ENCODE peak calls at places on chromosomes 4 and X, in eight cellular contexts. G is fibroblast of pulmonary artery; D is HFFc6; U is hepatocyte; V is omental fat pad; J is neural progenitor cell; E is PC-3; L is CD8-positive, alpha-beta T cell. M is an unnamed sample.

GRCh38 chr4:128516568-128516967 is 229.0 kb upstream of the PGRMC2 start:
- DNase-seq in G (peak), D (peak), U (peak), V (no peak), J (no peak), E (no peak), L (no peak), M (peak)

GRCh38 chr4:52712991-52713275 is 38.3 kb downstream of the ERVMER34-1 start:
- DNase-seq in G (no peak), D (no peak), U (no peak), V (peak), J (no peak), E (no peak), L (no peak), M (no peak)

GRCh38 chrX:96211953-96212352 is 472.7 kb upstream of the DIAPH2 start:
- DNase-seq in G (no peak), D (no peak), U (no peak), V (no peak), J (no peak), E (no peak), L (no peak), M (no peak)

GRCh38 chr4:41050840-41051775 is 163.2 kb downstream of the APBB2 start:
- DNase-seq in G (no peak), D (no peak), U (no peak), V (no peak), J (no peak), E (no peak), L (no peak), M (no peak)

GRCh38 chr4:40192286-40193017 is 4.4 kb upstream of the RHOH start:
- DNase-seq in G (no peak), D (no peak), U (no peak), V (no peak), J (no peak), E (no peak), L (no peak), M (no peak)

GRCh38 chr4:15479089-15479912 is 9.6 kb downstream of the CC2D2A start:
- DNase-seq in G (peak), D (peak), U (peak), V (no peak), J (peak), E (peak), L (no peak), M (peak)

GRCh38 chrX:45850775-45851433 is 650.2 kb upstream of the DIPK2B start:
- DNase-seq in G (peak), D (no peak), U (peak), V (no peak), J (peak), E (peak), L (peak), M (no peak)

GRCh38 chr4:53532521-53532920 is 58.8 kb downstream of the LNX1 start:
- DNase-seq in G (peak), D (peak), U (no peak), V (no peak), J (no peak), E (no peak), L (no peak), M (no peak)

GRCh38 chr4:4248036-4248884 is at the start of gene TMEM128:
- DNase-seq in G (peak), D (peak), U (peak), V (peak), J (peak), E (peak), L (peak), M (peak)
- TF ChIP-seq CTCF in G (peak), D (peak), U (peak), V (no peak), J (peak), E (no peak), L (no peak), M (no peak)

DNA sequence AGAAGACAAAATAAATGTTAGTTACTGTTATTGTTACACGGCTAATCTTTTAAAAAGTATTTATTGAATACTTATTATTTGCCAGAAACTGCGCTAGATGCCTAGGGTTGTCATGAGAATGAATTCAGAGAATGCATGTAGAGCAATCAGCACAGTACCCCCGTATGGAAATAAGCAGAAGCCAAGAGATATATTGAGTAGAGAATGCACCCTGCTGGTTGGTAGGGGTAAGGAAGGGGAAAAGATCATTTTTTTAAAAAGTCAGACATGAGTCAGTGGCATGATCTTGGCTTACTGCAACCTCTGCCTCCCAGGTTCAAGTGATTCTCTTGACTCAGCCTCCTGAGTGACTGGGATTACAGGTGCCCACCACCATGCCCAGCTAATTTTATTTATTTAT is 13.1 kb upstream of the DRP2 start:
- DNase-seq in G (peak), D (peak), U (peak), V (no peak), J (peak), E (peak), L (no peak), M (peak)
- TF ChIP-seq CTCF in G (peak), D (peak), U (peak), V (no peak), J (peak), E (peak), L (no peak), M (peak)

DNA sequence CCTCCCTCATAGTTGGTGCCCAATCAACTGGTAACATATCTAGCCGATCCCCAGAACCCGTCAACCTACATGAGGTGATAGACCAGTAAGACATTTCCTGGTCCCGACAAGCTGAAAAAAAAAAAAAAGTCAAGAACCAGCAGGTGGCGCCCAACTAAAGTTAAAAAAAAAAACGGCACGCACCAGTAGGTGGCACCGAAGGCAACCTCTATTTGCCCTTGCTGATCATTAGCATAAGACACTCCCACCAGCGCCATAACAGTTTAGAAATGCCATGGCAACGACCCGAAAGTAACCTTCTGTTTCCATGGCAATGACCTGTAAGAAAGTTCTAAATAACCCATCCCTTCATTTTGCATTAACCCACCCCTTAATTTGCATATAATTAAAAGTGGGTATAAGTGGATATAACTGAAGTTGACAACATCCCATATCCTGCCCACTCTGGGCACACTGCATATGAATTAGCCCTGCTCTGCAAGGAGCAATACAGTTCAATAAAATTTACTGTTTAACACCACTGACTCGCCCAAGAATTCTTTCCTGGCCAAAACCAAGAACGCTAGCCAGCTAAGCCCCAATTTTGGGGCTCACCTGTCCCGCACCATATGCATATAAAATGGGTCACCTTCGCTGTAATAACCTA is 83.9 kb upstream of the SPANXB1 start:
- DNase-seq in G (peak), D (peak), U (peak), V (no peak), J (peak), E (peak), L (no peak), M (peak)
- TF ChIP-seq CTCF in G (peak), D (peak), U (peak), V (no peak), J (peak), E (peak), L (no peak), M (peak)

GRCh38 chr4:153117554-153117953 is 86.7 kb upstream of the TRIM2 start:
- DNase-seq in G (no peak), D (no peak), U (no peak), V (no peak), J (no peak), E (no peak), L (no peak), M (no peak)

GRCh38 chr4:153119626-153120025 is 84.6 kb upstream of the TRIM2 start:
- DNase-seq in G (no peak), D (no peak), U (no peak), V (no peak), J (no peak), E (no peak), L (no peak), M (no peak)

GRCh38 chr4:153116801-153117200 is 87.4 kb upstream of the TRIM2 start:
- DNase-seq in G (no peak), D (no peak), U (no peak), V (no peak), J (no peak), E (no peak), L (no peak), M (no peak)

GRCh38 chr4:153122855-153123254 is 81.4 kb upstream of the TRIM2 start:
- DNase-seq in G (no peak), D (no peak), U (no peak), V (no peak), J (no peak), E (no peak), L (no peak), M (no peak)

GRCh38 chr4:153120235-153120634 is 84.0 kb upstream of the TRIM2 start:
- DNase-seq in G (no peak), D (no peak), U (no peak), V (no peak), J (no peak), E (no peak), L (no peak), M (no peak)
- TF ChIP-seq CTCF in G (no peak), D (no peak), U (no peak), V (no peak), J (no peak), E (no peak), L (no peak), M (no peak)

DNA sequence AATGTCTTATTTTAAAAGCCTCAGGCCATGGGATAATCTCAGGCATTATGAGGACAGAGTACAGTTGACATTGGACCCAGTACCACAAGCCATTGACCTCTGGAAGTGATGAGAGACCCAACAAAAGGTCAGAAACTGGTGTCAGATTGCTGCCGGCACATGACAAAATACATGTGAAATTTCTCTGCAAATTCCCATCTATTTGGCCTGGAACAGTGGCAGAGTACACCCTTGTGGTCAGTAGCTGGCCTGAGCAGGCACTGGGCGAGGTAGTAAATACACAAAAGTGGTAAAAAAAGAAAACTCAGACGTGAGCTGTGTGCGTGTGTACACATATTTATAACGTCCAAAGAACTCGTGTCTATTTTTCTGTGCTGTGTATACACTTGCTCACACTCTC is 155.5 kb downstream of the DHX15 start:
- DNase-seq in G (no peak), D (no peak), U (no peak), V (no peak), J (no peak), E (no peak), L (no peak), M (no peak)
- TF ChIP-seq CTCF in G (no peak), D (no peak), U (peak), V (no peak), J (peak), E (no peak), L (no peak), M (no peak)

DNA sequence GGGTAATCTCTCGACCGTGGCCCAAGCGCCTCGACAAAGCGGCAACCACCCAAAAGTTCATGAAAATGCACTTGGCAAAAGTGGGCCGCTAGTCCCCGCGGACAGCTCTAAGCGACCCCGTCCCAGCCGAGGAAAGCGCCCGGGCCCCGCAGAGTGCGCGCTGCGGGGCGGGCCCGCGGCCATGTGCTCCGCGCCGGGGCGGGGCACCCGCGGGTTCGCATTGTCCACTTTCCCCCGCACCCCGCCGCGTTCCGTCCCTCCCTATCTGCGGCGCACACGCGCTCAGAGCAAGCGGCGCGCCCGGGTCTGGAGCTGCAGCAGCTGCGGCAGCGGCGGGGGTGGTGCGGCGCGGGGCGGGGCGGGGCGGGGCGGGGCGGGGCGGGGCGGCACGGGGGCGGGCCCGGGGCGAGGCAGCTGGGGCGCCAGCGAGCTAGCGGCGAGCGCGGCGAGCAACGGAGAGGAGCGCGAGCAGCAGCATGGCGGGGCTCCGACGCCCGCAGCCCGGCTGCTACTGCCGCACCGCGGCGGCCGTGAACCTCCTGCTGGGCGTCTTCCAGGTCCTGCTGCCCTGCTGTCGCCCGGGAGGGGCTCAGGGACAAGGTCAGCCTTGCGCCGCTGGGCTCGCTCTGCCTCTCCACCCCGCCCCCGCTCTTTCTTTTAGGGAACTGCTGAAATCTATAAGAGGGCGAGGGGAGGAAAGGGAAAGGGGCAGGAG is at the start of gene TMEM131L:
- DNase-seq in G (peak), D (peak), U (peak), V (no peak), J (peak), E (peak), L (peak), M (no peak)
- TF ChIP-seq CTCF in G (no peak), D (peak), U (peak), V (no peak), J (peak), E (no peak), L (peak), M (no peak)

DNA sequence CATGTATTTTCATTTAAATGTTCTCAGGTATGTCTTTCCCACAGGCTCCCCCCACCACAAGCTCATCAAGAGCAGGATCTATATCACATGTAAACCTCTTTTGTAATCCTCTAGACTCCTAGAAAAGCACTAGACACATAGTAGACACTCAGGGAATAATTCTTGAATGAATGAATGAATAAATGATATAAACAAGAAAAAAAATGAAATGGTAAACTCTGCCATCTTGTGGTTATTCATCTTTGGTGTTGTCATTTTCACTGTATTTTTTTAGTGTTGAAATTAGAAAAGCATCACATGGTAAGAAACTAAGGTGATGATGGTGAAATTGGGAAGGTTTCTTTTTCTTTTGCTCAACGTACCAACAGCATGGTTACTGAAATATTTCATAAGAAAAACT is 34.2 kb upstream of the C1GALT1C1 start:
- DNase-seq in G (peak), D (no peak), U (no peak), V (no peak), J (no peak), E (peak), L (no peak), M (no peak)
- TF ChIP-seq CTCF in G (peak), D (peak), U (peak), V (no peak), J (peak), E (peak), L (peak), M (no peak)

GRCh38 chrX:47637546-47638195 is 7.9 kb upstream of the CFP start:
- DNase-seq in G (no peak), D (no peak), U (no peak), V (no peak), J (peak), E (no peak), L (no peak), M (no peak)
- TF ChIP-seq CTCF in G (no peak), D (peak), U (no peak), V (no peak), J (no peak), E (no peak), L (no peak), M (no peak)

GRCh38 chrX:155857561-155857960 is 23.6 kb upstream of the VAMP7 start:
- DNase-seq in G (peak), D (no peak), U (no peak), V (no peak), J (no peak), E (peak), L (no peak), M (peak)
- TF ChIP-seq CTCF in G (peak), D (peak), U (no peak), V (no peak), J (peak), E (peak), L (no peak), M (peak)

M was measured in HFF-Myc.